ENCODE peak calls at places on chromosomes 1 and 21, in four cellular contexts. B is activated CD8-positive, alpha-beta memory T cell treated with anti-CD3 and anti-CD28 coated beads for 1 hour; J is Daoy; T is CD8-positive, alpha-beta memory T cell. F is an unnamed sample.

GRCh38 chr1:68293122-68293521 is 60.8 kb upstream of the WLS start:
- DNase-seq in B (no peak), J (no peak), T (no peak), F (no peak)

GRCh38 chr1:14113841-14114567 is 414.0 kb downstream of the PRDM2 start:
- DNase-seq in B (no peak), J (peak), T (no peak), F (no peak)

GRCh38 chr1:185608166-185608565 is 126.0 kb upstream of the HMCN1 start:
- DNase-seq in B (no peak), J (no peak), T (no peak), F (no peak)

GRCh38 chr1:24540906-24541710 is 14.8 kb upstream of the NCMAP start:
- DNase-seq in B (no peak), J (peak), T (no peak), F (no peak)

GRCh38 chr1:12433323-12434053 is 184.5 kb downstream of the DHRS3 start:
- DNase-seq in B (no peak), J (peak), T (no peak), F (no peak)

GRCh38 chr1:226557424-226557823 is 8.9 kb downstream of the STUM start:
- DNase-seq in B (no peak), J (no peak), T (no peak), F (no peak)

GRCh38 chr1:34984435-34985062 is 598 bp downstream of the TMEM35B start:
- DNase-seq in B (no peak), J (peak), T (no peak), F (no peak)

GRCh38 chr21:40404319-40404906 is 442.5 kb downstream of the DSCAM start:
- DNase-seq in B (no peak), J (no peak), T (no peak), F (no peak)

GRCh38 chr21:28791595-28792282 is 200.9 kb downstream of the LTN1 start:
- DNase-seq in B (no peak), J (no peak), T (no peak), F (no peak)

GRCh38 chr1:22587247-22587646 is 24.0 kb downstream of the EPHA8 start:
- DNase-seq in B (no peak), J (no peak), T (no peak), F (no peak)

GRCh38 chr21:22795644-22796043 is 1797.4 kb downstream of the NCAM2 start:
- DNase-seq in B (no peak), J (no peak), T (no peak), F (no peak)

GRCh38 chr1:7174980-7175379 is 389.7 kb downstream of the CAMTA1 start:
- DNase-seq in B (no peak), J (no peak), T (no peak), F (no peak)

GRCh38 chr1:116988908-116989307 is 12.7 kb upstream of the CD101 start:
- DNase-seq in B (no peak), J (peak), T (no peak), F (no peak)